ENCODE peak calls at places on chromosomes 13 and 19, in five cellular contexts. One of them, this sample, is unnamed. For H3K27me3 and H3K36me3, the result is how much of the 10 kb centered on the place peaks cover.

GRCh38 chr13:20847298-20847697 is 55.2 kb downstream of the XPO4 start:
- DNase-seq in heart left ventricle: no peak
- DNase-seq in IMR-90: no peak
- DNase-seq in PC-3: no peak
- DNase-seq in aorta: no peak
- DNase-seq in this sample: no peak

GRCh38 chr19:28578786-28579505 is 634.0 kb downstream of the UQCRFS1 start:
- DNase-seq in heart left ventricle: no peak
- DNase-seq in IMR-90: no peak
- DNase-seq in PC-3: no peak
- DNase-seq in aorta: no peak
- DNase-seq in this sample: no peak

GRCh38 chr19:32498641-32499200 is 82.3 kb upstream of the PDCD5 start:
- DNase-seq in heart left ventricle: no peak
- DNase-seq in IMR-90: no peak
- DNase-seq in PC-3: no peak
- DNase-seq in aorta: no peak
- DNase-seq in this sample: no peak

GRCh38 chr19:4369109-4369887 is 25.9 kb downstream of the MPND start:
- DNase-seq in heart left ventricle: peak
- DNase-seq in IMR-90: no peak
- DNase-seq in PC-3: no peak
- DNase-seq in aorta: no peak
- DNase-seq in this sample: peak

GRCh38 chr19:428144-428543 is 19.2 kb upstream of the C2CD4C start:
- DNase-seq in heart left ventricle: no peak
- DNase-seq in IMR-90: no peak
- DNase-seq in PC-3: no peak
- DNase-seq in aorta: no peak
- DNase-seq in this sample: no peak

GRCh38 chr19:40716031-40716654 is 543 bp downstream of the COQ8B start:
- DNase-seq in heart left ventricle: no peak
- DNase-seq in IMR-90: peak
- DNase-seq in PC-3: peak
- DNase-seq in aorta: peak
- DNase-seq in this sample: no peak

GRCh38 chr19:13195678-13196077 is 45.5 kb downstream of the IER2 start:
- DNase-seq in heart left ventricle: no peak
- DNase-seq in IMR-90: no peak
- DNase-seq in PC-3: no peak
- DNase-seq in aorta: no peak
- DNase-seq in this sample: peak

GRCh38 chr19:42089191-42089750 is 13.3 kb downstream of the ZNF574 start:
- DNase-seq in heart left ventricle: no peak
- DNase-seq in IMR-90: no peak
- DNase-seq in PC-3: no peak
- DNase-seq in aorta: no peak
- DNase-seq in this sample: peak

GRCh38 chr13:107043016-107043957 is 475.4 kb upstream of the ARGLU1 start:
- DNase-seq in heart left ventricle: no peak
- DNase-seq in IMR-90: peak
- DNase-seq in PC-3: no peak
- DNase-seq in aorta: peak
- DNase-seq in this sample: no peak

GRCh38 chr13:90184355-90184754 is 1163.1 kb upstream of the MIR17HG start:
- DNase-seq in heart left ventricle: no peak
- DNase-seq in IMR-90: no peak
- DNase-seq in PC-3: no peak
- DNase-seq in aorta: no peak
- DNase-seq in this sample: no peak

GRCh38 chr13:77859450-77859849 is 59.2 kb downstream of the EDNRB start:
- DNase-seq in heart left ventricle: no peak
- DNase-seq in IMR-90: peak
- DNase-seq in PC-3: no peak
- DNase-seq in aorta: no peak
- DNase-seq in this sample: no peak

GRCh38 chr13:30751183-30751933 is 16.0 kb downstream of the ALOX5AP start:
- DNase-seq in heart left ventricle: no peak
- DNase-seq in IMR-90: no peak
- DNase-seq in PC-3: no peak
- DNase-seq in aorta: no peak
- DNase-seq in this sample: no peak

GRCh38 chr19:42634409-42635232 is 39.9 kb upstream of the CEACAM8 start:
- DNase-seq in heart left ventricle: no peak
- DNase-seq in IMR-90: peak
- DNase-seq in PC-3: peak
- DNase-seq in aorta: no peak
- DNase-seq in this sample: peak

GRCh38 chr13:95113601-95114000 is 187.7 kb downstream of the ABCC4 start:
- DNase-seq in heart left ventricle: no peak
- DNase-seq in IMR-90: no peak
- DNase-seq in PC-3: no peak
- DNase-seq in aorta: no peak
- DNase-seq in this sample: no peak

GRCh38 chr13:110820311-110820710 is 94.6 kb downstream of the ANKRD10 start:
- DNase-seq in heart left ventricle: no peak
- DNase-seq in IMR-90: no peak
- DNase-seq in PC-3: no peak
- DNase-seq in aorta: no peak
- DNase-seq in this sample: peak

GRCh38 chr19:39145180-39145953 is 19.8 kb downstream of the PAK4 start:
- DNase-seq in heart left ventricle: no peak
- DNase-seq in IMR-90: no peak
- DNase-seq in PC-3: no peak
- DNase-seq in aorta: peak
- DNase-seq in this sample: peak

GRCh38 chr13:80033286-80033685 is 307.6 kb downstream of the SPRY2 start:
- DNase-seq in heart left ventricle: no peak
- DNase-seq in IMR-90: no peak
- DNase-seq in PC-3: peak
- DNase-seq in aorta: no peak
- DNase-seq in this sample: no peak

GRCh38 chr19:13830761-13831481 is 35.7 kb downstream of the ZSWIM4 start:
- DNase-seq in heart left ventricle: no peak
- DNase-seq in IMR-90: no peak
- DNase-seq in PC-3: no peak
- DNase-seq in aorta: no peak
- DNase-seq in this sample: peak

GRCh38 chr19:49528211-49528771 is 488 bp downstream of the RCN3 start:
- DNase-seq in heart left ventricle: no peak
- DNase-seq in IMR-90: peak
- DNase-seq in PC-3: no peak
- DNase-seq in aorta: peak
- DNase-seq in this sample: peak

GRCh38 chr13:77377016-77377415 is 50.1 kb upstream of the MYCBP2 start:
- DNase-seq in heart left ventricle: no peak
- DNase-seq in IMR-90: no peak
- DNase-seq in PC-3: peak
- DNase-seq in aorta: no peak
- DNase-seq in this sample: no peak

GRCh38 chr13:84973661-84974060 is 825.6 kb downstream of the SLITRK6 start:
- DNase-seq in heart left ventricle: no peak
- DNase-seq in IMR-90: no peak
- DNase-seq in PC-3: no peak
- DNase-seq in aorta: no peak
- DNase-seq in this sample: no peak

DNA sequence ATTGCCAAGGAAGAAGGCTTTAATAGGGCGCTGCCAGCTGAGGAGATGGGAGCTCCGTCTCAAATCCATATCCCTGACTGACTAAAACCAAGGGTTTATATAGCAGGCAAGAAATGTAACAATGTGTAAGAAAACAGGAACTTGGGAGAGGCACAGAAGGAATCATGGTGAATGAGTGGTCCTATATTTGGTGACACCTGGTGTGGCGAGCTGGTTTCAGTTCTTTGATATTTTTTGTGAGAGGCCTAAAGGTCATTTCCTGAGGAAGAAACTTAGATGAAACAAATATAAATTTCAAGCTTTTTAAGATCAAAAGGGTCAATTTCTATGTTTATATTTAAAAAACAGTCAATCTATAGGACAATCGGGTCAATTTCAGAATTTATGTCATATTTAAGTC is 826.3 kb downstream of the SLITRK6 start:
- DNase-seq in heart left ventricle: no peak
- DNase-seq in IMR-90: no peak
- DNase-seq in PC-3: no peak
- DNase-seq in aorta: no peak
- DNase-seq in this sample: no peak
- H3K4me3 ChIP-seq in heart left ventricle: no peak
- H3K4me3 ChIP-seq in IMR-90: no peak
- H3K4me3 ChIP-seq in PC-3: no peak
- H3K4me3 ChIP-seq in aorta: no peak
- H3K4me3 ChIP-seq in this sample: no peak

DNA sequence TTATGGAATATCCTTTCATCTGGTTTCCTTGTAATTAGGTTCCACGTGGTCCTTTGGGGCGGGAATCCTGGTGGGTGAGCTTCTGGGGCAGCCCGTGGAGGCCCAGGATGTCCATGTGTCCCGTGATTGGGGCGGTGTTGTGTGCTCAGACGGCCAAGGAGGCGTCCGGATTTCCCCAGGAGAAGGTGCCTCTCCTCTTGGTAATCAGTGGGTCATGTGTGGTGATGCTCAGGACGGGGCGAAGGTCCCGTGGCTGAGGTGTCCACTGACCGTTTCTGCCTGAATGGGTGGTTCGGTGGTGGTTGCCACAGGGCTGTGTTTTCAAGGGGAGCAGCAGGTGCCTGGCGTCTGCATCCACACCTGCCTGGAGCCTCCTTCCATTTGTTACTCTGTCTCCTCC is 52.2 kb upstream of the F7 start:
- DNase-seq in heart left ventricle: no peak
- DNase-seq in IMR-90: no peak
- DNase-seq in PC-3: no peak
- DNase-seq in aorta: peak
- DNase-seq in this sample: no peak
- H3K27me3 ChIP-seq in heart left ventricle: under half
- H3K27me3 ChIP-seq in IMR-90: half or more
- H3K27me3 ChIP-seq in PC-3: under half
- H3K27me3 ChIP-seq in aorta: under half
- H3K27me3 ChIP-seq in this sample: under half

GRCh38 chr19:34391813-34392212 is 12.4 kb upstream of the PDCD2L start:
- DNase-seq in heart left ventricle: no peak
- DNase-seq in IMR-90: no peak
- DNase-seq in PC-3: no peak
- DNase-seq in aorta: no peak
- DNase-seq in this sample: peak
- H3K36me3 ChIP-seq in heart left ventricle: under half
- H3K36me3 ChIP-seq in IMR-90: half or more
- H3K36me3 ChIP-seq in PC-3: half or more
- H3K36me3 ChIP-seq in aorta: under half
- H3K36me3 ChIP-seq in this sample: under half

DNA sequence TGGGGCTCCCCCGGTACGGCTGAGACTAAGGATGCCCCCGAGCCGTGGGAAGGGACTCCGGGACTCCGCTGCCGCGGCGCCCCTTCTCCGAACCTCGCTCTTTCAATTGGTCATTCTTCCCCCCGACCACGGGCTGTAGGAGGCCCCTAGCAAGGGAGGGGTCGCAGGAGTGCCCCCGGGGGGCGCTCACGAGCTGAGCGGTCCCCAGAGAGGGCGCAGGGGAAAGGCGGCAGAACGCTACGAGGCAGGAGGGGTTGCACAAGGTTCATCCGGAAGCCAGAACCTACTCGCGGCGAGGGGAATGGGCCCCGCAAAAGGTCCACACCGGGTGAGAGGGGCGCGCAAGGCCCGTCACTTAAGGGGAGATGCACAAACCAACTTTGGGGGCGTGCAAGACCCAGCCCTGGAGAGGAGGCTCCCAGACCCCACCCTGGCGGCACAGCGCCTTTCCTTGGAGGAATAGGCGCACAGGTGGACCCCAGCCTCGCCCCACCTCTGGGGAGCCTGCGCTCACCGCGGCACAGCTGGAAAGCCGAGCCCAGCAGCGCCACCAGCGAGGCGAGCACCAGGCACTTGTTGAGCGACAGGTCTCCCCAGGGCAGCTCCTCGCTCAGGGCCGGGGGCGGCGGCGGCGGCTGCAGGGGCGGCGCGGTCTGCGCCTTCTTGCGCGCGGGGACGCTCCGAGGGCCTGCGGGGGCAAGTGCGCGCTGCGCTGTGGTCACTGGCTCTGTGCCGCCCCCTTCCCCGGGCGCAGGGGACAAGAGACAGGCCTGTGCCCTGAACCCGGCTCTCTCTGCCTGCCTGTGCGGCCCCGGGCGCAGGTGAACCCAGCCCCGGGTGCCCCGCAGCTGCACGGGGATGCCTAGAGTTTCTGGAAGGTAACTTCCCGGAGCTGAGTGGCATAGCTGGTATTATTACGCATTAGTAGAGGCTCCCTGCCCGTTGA is 2.8 kb downstream of the JSRP1 start:
- DNase-seq in heart left ventricle: no peak
- DNase-seq in IMR-90: no peak
- DNase-seq in PC-3: no peak
- DNase-seq in aorta: no peak
- DNase-seq in this sample: peak
- H3K4me3 ChIP-seq in heart left ventricle: peak
- H3K4me3 ChIP-seq in IMR-90: no peak
- H3K4me3 ChIP-seq in PC-3: no peak
- H3K4me3 ChIP-seq in aorta: no peak
- H3K4me3 ChIP-seq in this sample: peak

This sample was measured in H7.